ENCODE peak calls at places on chromosomes 2 and 18, in six cellular contexts. One of them, this sample, is unnamed. For H3K4me1, the result is how much of the 10 kb centered on the place peaks cover.

GRCh38 chr2:222753251-222753824 is 81.9 kb downstream of the MOGAT1 start:
- DNase-seq in OCI-LY7: no peak
- DNase-seq in neuronal stem cell: peak
- DNase-seq in K562: no peak
- DNase-seq in neural progenitor cell: peak
- DNase-seq in astrocyte: peak
- DNase-seq in this sample: peak

GRCh38 chr2:58950795-58951462 is 709.8 kb upstream of the FANCL start:
- DNase-seq in OCI-LY7: no peak
- DNase-seq in neuronal stem cell: no peak
- DNase-seq in K562: no peak
- DNase-seq in neural progenitor cell: no peak
- DNase-seq in astrocyte: no peak
- DNase-seq in this sample: no peak

GRCh38 chr2:217943379-217944321 is 59.1 kb downstream of the TNS1 start:
- DNase-seq in OCI-LY7: no peak
- DNase-seq in neuronal stem cell: peak
- DNase-seq in K562: peak
- DNase-seq in neural progenitor cell: peak
- DNase-seq in astrocyte: peak
- DNase-seq in this sample: peak

GRCh38 chr2:211766689-211767088 is 771.9 kb downstream of the ERBB4 start:
- DNase-seq in OCI-LY7: no peak
- DNase-seq in neuronal stem cell: no peak
- DNase-seq in K562: no peak
- DNase-seq in neural progenitor cell: no peak
- DNase-seq in astrocyte: no peak
- DNase-seq in this sample: no peak

GRCh38 chr18:60331890-60332289 is 40.7 kb downstream of the MC4R start:
- DNase-seq in OCI-LY7: no peak
- DNase-seq in neuronal stem cell: no peak
- DNase-seq in K562: no peak
- DNase-seq in neural progenitor cell: no peak
- DNase-seq in astrocyte: no peak
- DNase-seq in this sample: no peak

GRCh38 chr2:240796543-240797499 is 23.2 kb downstream of the KIF1A start:
- DNase-seq in OCI-LY7: no peak
- DNase-seq in neuronal stem cell: no peak
- DNase-seq in K562: no peak
- DNase-seq in neural progenitor cell: no peak
- DNase-seq in astrocyte: no peak
- DNase-seq in this sample: no peak

GRCh38 chr2:100513650-100514049 is 43.4 kb downstream of the NMS start:
- DNase-seq in OCI-LY7: peak
- DNase-seq in neuronal stem cell: no peak
- DNase-seq in K562: no peak
- DNase-seq in neural progenitor cell: no peak
- DNase-seq in astrocyte: no peak
- DNase-seq in this sample: no peak

GRCh38 chr2:54864727-54865126 is 141.3 kb downstream of the EML6 start:
- DNase-seq in OCI-LY7: no peak
- DNase-seq in neuronal stem cell: no peak
- DNase-seq in K562: no peak
- DNase-seq in neural progenitor cell: no peak
- DNase-seq in astrocyte: no peak
- DNase-seq in this sample: no peak

GRCh38 chr2:66389651-66390131 is 45.2 kb upstream of the MEIS1 start:
- DNase-seq in OCI-LY7: no peak
- DNase-seq in neuronal stem cell: no peak
- DNase-seq in K562: peak
- DNase-seq in neural progenitor cell: no peak
- DNase-seq in astrocyte: peak
- DNase-seq in this sample: peak

GRCh38 chr2:239143858-239144712 is 256.7 kb downstream of the HDAC4 start:
- DNase-seq in OCI-LY7: peak
- DNase-seq in neuronal stem cell: peak
- DNase-seq in K562: peak
- DNase-seq in neural progenitor cell: peak
- DNase-seq in astrocyte: peak
- DNase-seq in this sample: peak

GRCh38 chr2:88690591-88691338 is 708 bp upstream of the RPIA start:
- DNase-seq in OCI-LY7: peak
- DNase-seq in neuronal stem cell: no peak
- DNase-seq in K562: peak
- DNase-seq in neural progenitor cell: no peak
- DNase-seq in astrocyte: peak
- DNase-seq in this sample: peak

GRCh38 chr2:209772316-209772715 is 684 bp downstream of the UNC80 start:
- DNase-seq in OCI-LY7: no peak
- DNase-seq in neuronal stem cell: no peak
- DNase-seq in K562: no peak
- DNase-seq in neural progenitor cell: no peak
- DNase-seq in astrocyte: no peak
- DNase-seq in this sample: no peak

GRCh38 chr2:23513881-23514793 is 129.2 kb downstream of the KLHL29 start:
- DNase-seq in OCI-LY7: no peak
- DNase-seq in neuronal stem cell: no peak
- DNase-seq in K562: no peak
- DNase-seq in neural progenitor cell: no peak
- DNase-seq in astrocyte: no peak
- DNase-seq in this sample: peak

GRCh38 chr2:47034973-47035609 is 119.5 kb upstream of the MCFD2 start:
- DNase-seq in OCI-LY7: peak
- DNase-seq in neuronal stem cell: peak
- DNase-seq in K562: no peak
- DNase-seq in neural progenitor cell: peak
- DNase-seq in astrocyte: peak
- DNase-seq in this sample: no peak

GRCh38 chr2:167134381-167135072 is 246.2 kb downstream of the XIRP2 start:
- DNase-seq in OCI-LY7: no peak
- DNase-seq in neuronal stem cell: no peak
- DNase-seq in K562: no peak
- DNase-seq in neural progenitor cell: no peak
- DNase-seq in astrocyte: peak
- DNase-seq in this sample: peak

GRCh38 chr2:72943540-72944395 is 26.4 kb downstream of the EMX1 start:
- DNase-seq in OCI-LY7: no peak
- DNase-seq in neuronal stem cell: no peak
- DNase-seq in K562: no peak
- DNase-seq in neural progenitor cell: no peak
- DNase-seq in astrocyte: no peak
- DNase-seq in this sample: no peak
- H3K4me2 ChIP-seq in OCI-LY7: no peak
- H3K4me2 ChIP-seq in neuronal stem cell: no peak
- H3K4me2 ChIP-seq in K562: no peak
- H3K4me2 ChIP-seq in neural progenitor cell: no peak
- H3K4me2 ChIP-seq in astrocyte: no peak
- H3K4me2 ChIP-seq in this sample: no peak

GRCh38 chr2:112627060-112628040 is 18.4 kb upstream of the SLC20A1 start:
- DNase-seq in OCI-LY7: no peak
- DNase-seq in neuronal stem cell: no peak
- DNase-seq in K562: no peak
- DNase-seq in neural progenitor cell: no peak
- DNase-seq in astrocyte: peak
- DNase-seq in this sample: peak
- H3K4me1 ChIP-seq in OCI-LY7: under half
- H3K4me1 ChIP-seq in neuronal stem cell: under half
- H3K4me1 ChIP-seq in K562: half or more
- H3K4me1 ChIP-seq in neural progenitor cell: under half
- H3K4me1 ChIP-seq in astrocyte: half or more
- H3K4me1 ChIP-seq in this sample: half or more

DNA sequence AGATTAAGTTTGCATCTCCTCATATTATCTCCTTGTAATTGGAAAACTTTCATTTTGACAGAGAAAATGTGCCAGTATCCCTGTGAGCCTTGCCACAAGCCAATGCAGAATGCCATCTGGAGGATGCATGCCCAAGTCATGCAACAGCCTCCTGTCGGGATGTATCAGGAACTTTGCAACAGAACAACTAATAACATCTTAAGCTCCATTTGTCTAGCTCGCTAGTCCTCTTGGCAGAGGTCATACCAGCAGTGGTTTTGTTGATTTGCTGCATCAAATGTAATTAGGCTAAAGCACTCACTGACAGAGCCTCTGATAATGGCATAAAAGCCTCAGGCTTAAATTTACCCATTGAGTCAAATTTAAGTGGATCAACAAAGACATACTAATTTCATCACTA is 125.8 kb downstream of the UBE2E3 start:
- DNase-seq in OCI-LY7: no peak
- DNase-seq in neuronal stem cell: no peak
- DNase-seq in K562: no peak
- DNase-seq in neural progenitor cell: peak
- DNase-seq in astrocyte: peak
- DNase-seq in this sample: peak
- H2AFZ ChIP-seq in OCI-LY7: no peak
- H2AFZ ChIP-seq in neuronal stem cell: no peak
- H2AFZ ChIP-seq in K562: no peak
- H2AFZ ChIP-seq in neural progenitor cell: no peak
- H2AFZ ChIP-seq in astrocyte: no peak
- H2AFZ ChIP-seq in this sample: no peak

GRCh38 chr2:108917078-108917440 is 72.0 kb downstream of the EDAR start:
- DNase-seq in OCI-LY7: no peak
- DNase-seq in neuronal stem cell: no peak
- DNase-seq in K562: no peak
- DNase-seq in neural progenitor cell: no peak
- DNase-seq in astrocyte: peak
- DNase-seq in this sample: peak

GRCh38 chr2:108919571-108920373 is 69.2 kb downstream of the EDAR start:
- DNase-seq in OCI-LY7: no peak
- DNase-seq in neuronal stem cell: no peak
- DNase-seq in K562: no peak
- DNase-seq in neural progenitor cell: no peak
- DNase-seq in astrocyte: no peak
- DNase-seq in this sample: no peak

GRCh38 chr2:108917526-108917925 is 71.5 kb downstream of the EDAR start:
- DNase-seq in OCI-LY7: no peak
- DNase-seq in neuronal stem cell: no peak
- DNase-seq in K562: no peak
- DNase-seq in neural progenitor cell: no peak
- DNase-seq in astrocyte: no peak
- DNase-seq in this sample: no peak

GRCh38 chr2:108918941-108919341 is 70.1 kb downstream of the EDAR start:
- DNase-seq in OCI-LY7: no peak
- DNase-seq in neuronal stem cell: no peak
- DNase-seq in K562: no peak
- DNase-seq in neural progenitor cell: no peak
- DNase-seq in astrocyte: no peak
- DNase-seq in this sample: no peak

GRCh38 chr2:108918156-108918845 is 70.7 kb downstream of the EDAR start:
- DNase-seq in OCI-LY7: no peak
- DNase-seq in neuronal stem cell: no peak
- DNase-seq in K562: no peak
- DNase-seq in neural progenitor cell: peak
- DNase-seq in astrocyte: no peak
- DNase-seq in this sample: no peak
- H3K4me2 ChIP-seq in OCI-LY7: no peak
- H3K4me2 ChIP-seq in neuronal stem cell: no peak
- H3K4me2 ChIP-seq in K562: no peak
- H3K4me2 ChIP-seq in neural progenitor cell: peak
- H3K4me2 ChIP-seq in astrocyte: no peak
- H3K4me2 ChIP-seq in this sample: no peak

DNA sequence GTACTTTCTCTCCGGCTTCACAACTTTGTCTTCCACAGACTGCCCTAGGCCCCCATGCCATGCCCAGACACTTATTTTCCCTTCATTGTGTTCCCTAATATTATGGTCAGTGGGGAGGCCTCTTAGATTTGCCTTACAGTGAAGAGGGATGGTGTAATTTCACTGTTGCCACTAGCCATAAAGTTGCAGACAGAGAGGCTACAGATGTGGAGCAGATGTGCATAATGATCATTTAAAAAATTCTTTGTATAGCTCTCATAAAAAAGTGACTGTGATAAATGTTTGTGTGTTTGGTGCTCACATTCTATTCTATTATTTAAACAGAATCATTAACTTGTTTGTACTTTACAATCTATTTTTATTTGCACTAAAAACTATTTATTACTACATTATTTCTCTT is 67.5 kb upstream of the FN1 start:
- DNase-seq in OCI-LY7: no peak
- DNase-seq in neuronal stem cell: no peak
- DNase-seq in K562: no peak
- DNase-seq in neural progenitor cell: no peak
- DNase-seq in astrocyte: no peak
- DNase-seq in this sample: peak
- H3K4me1 ChIP-seq in OCI-LY7: under half
- H3K4me1 ChIP-seq in neuronal stem cell: under half
- H3K4me1 ChIP-seq in K562: under half
- H3K4me1 ChIP-seq in neural progenitor cell: under half
- H3K4me1 ChIP-seq in astrocyte: under half
- H3K4me1 ChIP-seq in this sample: half or more

DNA sequence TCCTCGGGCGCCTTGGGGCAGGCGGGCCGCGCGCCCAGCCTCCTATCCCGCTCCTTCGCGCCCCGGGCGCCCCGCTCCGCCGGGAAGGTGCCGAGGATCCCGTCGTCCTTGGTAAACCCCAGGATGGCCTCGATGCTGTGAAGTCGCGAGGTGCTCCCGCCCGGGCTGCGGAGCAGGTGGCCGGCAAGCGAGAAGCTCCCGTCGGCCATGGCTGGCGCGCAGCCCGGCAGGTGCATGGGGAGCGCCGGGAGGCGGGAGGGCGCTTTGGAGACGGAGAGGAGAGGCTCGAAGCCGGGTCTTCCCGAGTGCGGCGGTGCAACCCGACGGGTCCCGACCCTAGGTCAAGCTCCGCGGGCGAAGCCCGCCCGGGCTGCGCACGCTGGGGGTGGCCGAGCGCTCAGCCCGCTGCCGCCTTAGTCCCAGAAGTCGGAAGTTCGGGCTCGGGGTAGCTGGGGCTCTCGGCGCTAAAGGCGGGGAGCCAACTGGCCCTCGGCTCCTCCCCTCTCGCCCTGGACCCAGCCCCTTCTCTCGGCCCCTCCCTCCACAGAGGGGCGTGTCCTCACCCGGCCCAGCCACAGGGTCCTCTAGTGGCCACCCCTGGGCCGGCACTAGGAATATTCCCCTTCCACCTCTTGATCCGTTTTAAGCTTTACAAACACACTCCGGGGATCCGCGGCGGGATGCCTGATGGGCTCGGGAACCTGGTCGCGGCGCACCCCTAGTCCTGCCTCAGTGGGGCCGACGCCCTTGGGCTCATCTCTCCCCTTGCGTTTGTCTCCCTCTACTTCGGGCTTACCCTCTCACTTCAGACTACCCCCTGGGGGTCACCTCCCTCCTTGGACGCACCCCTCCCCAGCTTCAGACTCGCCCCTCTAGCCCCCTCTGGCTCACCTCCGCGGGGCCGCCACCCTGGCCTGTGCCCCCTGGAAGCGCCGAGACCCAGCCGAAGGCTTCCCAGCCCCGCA is at the start of gene RAX:
- DNase-seq in OCI-LY7: no peak
- DNase-seq in neuronal stem cell: peak
- DNase-seq in K562: peak
- DNase-seq in neural progenitor cell: peak
- DNase-seq in astrocyte: no peak
- DNase-seq in this sample: peak
- H2AFZ ChIP-seq in OCI-LY7: no peak
- H2AFZ ChIP-seq in neuronal stem cell: peak
- H2AFZ ChIP-seq in K562: no peak
- H2AFZ ChIP-seq in neural progenitor cell: no peak
- H2AFZ ChIP-seq in astrocyte: peak
- H2AFZ ChIP-seq in this sample: no peak

GRCh38 chr2:44269831-44270230 is 5.4 kb upstream of the SLC3A1 start:
- DNase-seq in OCI-LY7: no peak
- DNase-seq in neuronal stem cell: no peak
- DNase-seq in K562: no peak
- DNase-seq in neural progenitor cell: no peak
- DNase-seq in astrocyte: no peak
- DNase-seq in this sample: no peak
- H3K4me2 ChIP-seq in OCI-LY7: no peak
- H3K4me2 ChIP-seq in neuronal stem cell: no peak
- H3K4me2 ChIP-seq in K562: no peak
- H3K4me2 ChIP-seq in neural progenitor cell: no peak
- H3K4me2 ChIP-seq in astrocyte: no peak
- H3K4me2 ChIP-seq in this sample: no peak